ENCODE peak calls at places on chromosomes 16 and 17, in four cellular contexts. L is left ventricle myocardium inferior; R is aorta; K is naive thymus-derived CD4-positive, alpha-beta T cell. Y is an unnamed sample.

GRCh38 chr16:87145181-87146176 is 171.7 kb downstream of the C16orf95 start:
- DNase-seq in L (no peak), R (peak; percentile 37), K (no peak), Y (no peak)

GRCh38 chr17:76433693-76434092 is 19.3 kb downstream of the UBE2O start:
- DNase-seq in L (no peak), R (no peak), K (no peak), Y (no peak)

GRCh38 chr16:87332150-87332549 is 15.0 kb upstream of the C16orf95 start:
- DNase-seq in L (no peak), R (no peak), K (no peak), Y (no peak)

GRCh38 chr16:86819523-86819887 is 241.2 kb downstream of the FOXL1 start:
- DNase-seq in L (no peak), R (no peak), K (no peak), Y (no peak)

GRCh38 chr17:56988901-56989572 is 11.1 kb downstream of the SCPEP1 start:
- DNase-seq in L (no peak), R (no peak), K (no peak), Y (no peak)

GRCh38 chr16:65958096-65958495 is 408.4 kb upstream of the CDH5 start:
- DNase-seq in L (no peak), R (no peak), K (no peak), Y (no peak)

GRCh38 chr17:35089846-35090193 is 26.3 kb upstream of the RFFL start:
- DNase-seq in L (no peak), R (peak; percentile 51), K (no peak), Y (no peak)

GRCh38 chr16:48462146-48462740 is 77.0 kb upstream of the SIAH1 start:
- DNase-seq in L (no peak), R (no peak), K (no peak), Y (no peak)

GRCh38 chr16:49348408-49349176 is 25.0 kb upstream of the C16orf78 start:
- DNase-seq in L (no peak), R (no peak), K (no peak), Y (no peak)

DNA sequence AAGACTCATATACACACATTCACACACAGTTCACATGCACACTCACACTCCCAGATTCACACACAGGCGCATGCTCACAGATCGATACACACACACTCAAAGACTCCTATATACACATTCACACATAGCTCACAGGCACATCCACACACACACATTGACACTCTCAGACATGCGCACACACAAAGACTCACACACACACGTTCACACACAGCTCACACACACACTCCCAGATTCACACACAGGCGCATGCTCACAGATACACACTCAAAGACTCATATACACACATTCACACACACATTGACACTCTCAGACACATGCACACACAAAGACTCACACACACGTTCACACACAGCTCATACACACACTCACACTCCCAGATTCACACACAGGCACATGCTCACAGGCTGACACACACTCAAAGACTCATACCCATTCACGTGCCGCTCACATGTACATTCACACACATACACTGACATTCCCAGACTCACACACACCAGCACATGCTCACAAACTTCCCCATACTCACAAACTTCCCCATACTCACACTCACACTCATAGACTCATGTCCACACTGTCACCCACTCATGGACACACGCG is 25.6 kb upstream of the KRT17 start:
- DNase-seq in L (no peak), R (no peak), K (no peak), Y (no peak)
- H3K27ac ChIP-seq in L (no peak overlapping the region), R (no peak overlapping the region), K (no peak overlapping the region), Y (no peak overlapping the region)

GRCh38 chr17:39573447-39574298 is 34.0 kb downstream of the NEUROD2 start:
- DNase-seq in L (peak; percentile 76), R (peak; percentile 87), K (no peak), Y (peak; percentile 71)
- H3K4me3 ChIP-seq in L (peak overlapping the region; percentile 76), R (peak overlapping the region; percentile 76), K (no peak overlapping the region), Y (peak overlapping the region; percentile 81)

GRCh38 chr16:17440131-17440530 is 30.6 kb downstream of the XYLT1 start:
- DNase-seq in L (no peak), R (no peak), K (no peak), Y (no peak)
- H3K27ac ChIP-seq in L (no peak overlapping the region), R (no peak overlapping the region), K (no peak overlapping the region), Y (no peak overlapping the region)

GRCh38 chr16:88809068-88809675 is 2.6 kb downstream of the APRT start:
- DNase-seq in L (no peak), R (no peak), K (no peak), Y (no peak)
- H3K4me3 ChIP-seq in L (no peak overlapping the region), R (no peak overlapping the region), K (no peak overlapping the region), Y (no peak overlapping the region)

GRCh38 chr16:70529051-70529777 is 5.6 kb downstream of the SF3B3 start:
- DNase-seq in L (no peak), R (no peak), K (no peak), Y (no peak)

GRCh38 chr16:70527315-70527996 is 3.8 kb downstream of the SF3B3 start:
- DNase-seq in L (no peak), R (no peak), K (no peak), Y (no peak)

GRCh38 chr16:70523621-70524405 is at the start of gene SF3B3:
- DNase-seq in L (no peak), R (peak; percentile 77), K (peak; percentile 76), Y (peak; percentile 74)

GRCh38 chr16:70523013-70523620 is at the start of gene COG4:
- DNase-seq in L (peak; percentile 90), R (peak; percentile 93), K (peak; percentile 93), Y (peak; percentile 87)

DNA sequence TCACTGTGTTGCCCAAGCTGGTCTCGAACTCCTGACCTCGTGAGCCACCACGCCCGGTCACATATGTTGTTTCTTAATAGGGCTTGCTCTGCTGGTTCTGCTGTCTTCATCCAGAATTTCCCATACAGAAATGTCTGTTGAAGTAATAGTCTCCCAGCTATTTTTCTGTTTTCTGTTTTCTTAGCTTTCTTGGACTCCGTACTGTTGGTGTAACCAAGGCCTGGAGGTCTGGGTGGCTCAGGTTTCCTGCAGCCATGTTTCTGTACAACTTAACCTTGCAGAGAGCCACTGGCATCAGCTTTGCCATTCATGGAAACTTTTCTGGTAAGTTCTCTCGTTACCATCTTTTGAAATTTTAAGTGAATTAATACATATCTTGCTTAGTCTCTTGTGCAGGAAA is 2.8 kb downstream of the SF3B3 start:
- DNase-seq in L (no peak), R (no peak), K (no peak), Y (no peak)
- H3K27ac ChIP-seq in L (no peak overlapping the region), R (no peak overlapping the region), K (no peak overlapping the region), Y (no peak overlapping the region)

DNA sequence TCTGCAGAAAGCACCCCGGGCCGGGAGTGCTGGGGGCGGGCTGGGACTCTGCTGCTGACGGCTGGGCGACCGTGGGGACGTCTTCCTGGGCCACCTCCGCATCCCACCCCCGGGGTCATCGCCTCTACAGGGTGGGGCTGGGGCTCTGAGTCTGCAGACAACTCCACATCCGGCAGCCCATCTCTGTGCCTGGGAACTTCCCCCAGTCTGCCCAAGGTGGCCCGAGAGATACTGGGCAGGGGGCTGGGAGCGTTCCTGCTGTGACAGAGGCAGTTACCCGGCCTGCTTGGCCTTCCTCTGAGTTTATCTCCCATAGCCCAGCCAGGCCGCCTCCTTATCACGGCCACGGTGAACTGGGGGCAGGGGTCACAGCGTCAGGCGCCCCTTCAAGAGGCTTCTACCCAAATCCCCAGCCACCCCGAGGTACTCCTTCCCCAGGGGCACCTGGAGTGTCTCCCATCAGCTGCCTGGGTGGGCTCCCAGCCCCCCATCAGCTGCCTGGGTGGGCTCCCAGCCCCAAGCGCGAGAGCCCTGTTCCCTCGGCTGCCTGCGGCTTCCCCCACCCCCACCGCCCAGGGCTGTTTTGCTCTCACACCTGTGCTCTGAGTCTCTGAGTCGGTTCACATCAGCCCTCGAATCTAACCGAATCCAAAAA is 15.5 kb upstream of the CBFA2T3 start:
- DNase-seq in L (no peak), R (no peak), K (no peak), Y (no peak)
- H3K4me3 ChIP-seq in L (no peak overlapping the region), R (no peak overlapping the region), K (no peak overlapping the region), Y (no peak overlapping the region)

DNA sequence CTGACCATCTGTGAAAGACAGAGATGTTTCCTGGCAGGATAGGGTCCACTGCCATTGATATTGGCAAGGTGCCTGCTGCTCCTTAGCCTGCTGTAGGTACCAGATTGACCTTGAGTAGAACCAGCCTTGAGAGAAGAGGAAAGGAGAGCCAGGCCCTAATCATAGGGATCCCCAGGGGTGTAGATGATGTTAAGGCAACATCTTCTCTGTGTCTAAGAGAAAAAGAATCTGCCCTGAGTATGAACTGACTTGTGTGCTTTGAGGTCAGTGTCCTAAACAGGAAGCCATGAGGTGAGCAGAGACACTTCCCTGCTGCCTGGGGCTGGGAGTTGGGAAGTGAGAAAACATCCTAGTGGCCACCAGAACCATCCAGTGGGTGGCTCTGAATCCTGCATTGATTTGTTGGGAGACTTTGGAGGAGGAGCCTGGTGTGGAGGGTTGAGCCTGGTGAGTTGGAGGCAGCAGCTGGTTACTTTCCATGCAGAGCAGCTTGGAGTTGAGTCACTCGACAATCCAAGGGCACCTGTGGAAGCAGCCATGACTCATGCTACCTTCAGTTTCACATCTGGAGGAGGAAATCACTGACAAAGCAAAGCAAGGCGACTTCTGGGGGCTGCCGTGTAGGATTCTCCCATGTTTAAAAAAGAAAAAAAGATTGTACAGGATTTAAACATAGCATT is 47.8 kb downstream of the BMERB1 start:
- DNase-seq in L (peak; percentile 19), R (peak; percentile 58), K (no peak), Y (no peak)
- H3K27ac ChIP-seq in L (peak overlapping the region; percentile 22), R (no peak overlapping the region), K (no peak overlapping the region), Y (no peak overlapping the region)

DNA sequence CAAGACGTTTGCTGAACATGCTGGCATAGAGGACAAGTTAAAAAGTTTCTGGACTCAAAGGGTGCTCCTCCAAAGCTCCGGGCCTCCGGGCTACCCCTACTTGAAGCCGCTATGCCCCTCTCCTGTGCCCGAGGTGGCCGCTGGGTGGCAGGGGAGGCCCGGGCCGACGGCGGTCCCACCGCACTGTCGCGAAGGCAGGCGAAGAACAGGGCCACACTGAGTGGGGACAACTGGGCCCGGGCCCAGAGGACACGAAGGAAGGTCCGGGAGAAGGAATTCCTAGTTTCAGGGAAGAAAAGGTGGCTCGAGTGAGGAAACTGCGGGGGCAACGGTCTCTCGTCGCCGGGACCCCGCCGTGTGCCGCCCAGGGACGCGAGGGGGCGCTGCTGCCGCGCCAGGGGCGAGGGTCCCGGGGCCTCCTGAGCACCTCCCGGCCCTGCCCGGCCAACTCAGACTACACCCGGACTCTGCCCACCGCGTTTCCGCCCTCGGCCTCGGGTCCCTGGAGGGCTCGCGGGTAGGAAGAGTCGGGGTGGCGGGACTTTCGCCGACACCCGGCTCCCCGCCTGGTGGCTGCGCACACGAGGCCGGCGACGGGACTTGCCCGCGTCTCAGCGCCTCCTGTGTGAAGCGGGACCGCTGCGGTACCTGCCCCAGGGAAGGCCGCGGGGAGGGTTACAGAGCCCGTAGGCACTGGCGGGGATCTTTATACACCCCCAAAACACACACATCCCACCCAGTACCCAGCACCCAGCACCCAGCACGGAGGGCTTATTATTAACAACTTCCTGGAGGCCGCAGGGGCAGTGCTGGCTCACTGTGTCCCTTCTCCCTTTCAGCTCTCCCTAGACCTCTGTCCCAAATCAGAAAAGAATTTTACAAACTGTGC is 772 bp upstream of the CHCT1 start:
- DNase-seq in L (peak; percentile 68), R (peak; percentile 85), K (peak; percentile 58), Y (peak; percentile 56)
- H3K4me3 ChIP-seq in L (peak overlapping the region; percentile 67), R (peak overlapping the region; percentile 10), K (peak overlapping the region; percentile 63), Y (peak overlapping the region; percentile 54)

GRCh38 chr16:4378202-4378666 is 6.6 kb downstream of the VASN start:
- DNase-seq in L (peak; percentile 54), R (peak; percentile 76), K (peak; percentile 19), Y (no peak)
- H3K27ac ChIP-seq in L (peak overlapping the region; percentile 82), R (peak overlapping the region; percentile 33), K (no peak overlapping the region), Y (peak overlapping the region; percentile 19)

Y was measured in heart right ventricle.